ENCODE peak calls at places on chromosome 13, in eight cellular contexts. V is right atrium auricular region, W is A673, J is pancreas, P is breast epithelium, R is heart right ventricle, X is IMR-90, Z is HL-60. L is an unnamed sample.

GRCh38 chr13:107104631-107105030 is 536.7 kb upstream of the ARGLU1 start:
- DNase-seq in V (no peak), W (no peak), J (no peak), P (no peak), R (no peak), X (peak; percentile 35), Z (no peak), L (no peak)

GRCh38 chr13:52405369-52405766 is 604 bp downstream of the THSD1 start:
- DNase-seq in V (no peak), W (no peak), J (no peak), P (no peak), R (no peak), X (no peak), Z (no peak), L (peak; percentile 26)

GRCh38 chr13:80249906-80250513 is 90.9 kb downstream of the SPRY2 start:
- DNase-seq in V (no peak), W (no peak), J (no peak), P (no peak), R (no peak), X (no peak), Z (no peak), L (no peak)

GRCh38 chr13:97174638-97175037 is 47.5 kb upstream of the MBNL2 start:
- DNase-seq in V (no peak), W (no peak), J (no peak), P (no peak), R (no peak), X (no peak), Z (no peak), L (no peak)

GRCh38 chr13:101709952-101710351 is 257.5 kb downstream of the ITGBL1 start:
- DNase-seq in V (no peak), W (no peak), J (no peak), P (no peak), R (no peak), X (no peak), Z (no peak), L (no peak)

GRCh38 chr13:112997188-112998135 is 28.4 kb downstream of the MCF2L start:
- DNase-seq in V (no peak), W (no peak), J (no peak), P (no peak), R (no peak), X (no peak), Z (no peak), L (no peak)

GRCh38 chr13:98915563-98916348 is 62.1 kb downstream of the DOCK9 start:
- DNase-seq in V (no peak), W (no peak), J (no peak), P (no peak), R (no peak), X (peak; percentile 31), Z (no peak), L (no peak)

GRCh38 chr13:105878119-105878518 is 657.3 kb downstream of the EFNB2 start:
- DNase-seq in V (no peak), W (peak; percentile 5), J (no peak), P (no peak), R (no peak), X (no peak), Z (no peak), L (no peak)

GRCh38 chr13:113050856-113051431 is 54.6 kb upstream of the F7 start:
- DNase-seq in V (no peak), W (no peak), J (no peak), P (no peak), R (peak; percentile 9), X (no peak), Z (no peak), L (no peak)

GRCh38 chr13:92303428-92303827 is 905.0 kb downstream of the GPC5 start:
- DNase-seq in V (no peak), W (no peak), J (no peak), P (no peak), R (no peak), X (peak; percentile 48), Z (no peak), L (no peak)

DNA sequence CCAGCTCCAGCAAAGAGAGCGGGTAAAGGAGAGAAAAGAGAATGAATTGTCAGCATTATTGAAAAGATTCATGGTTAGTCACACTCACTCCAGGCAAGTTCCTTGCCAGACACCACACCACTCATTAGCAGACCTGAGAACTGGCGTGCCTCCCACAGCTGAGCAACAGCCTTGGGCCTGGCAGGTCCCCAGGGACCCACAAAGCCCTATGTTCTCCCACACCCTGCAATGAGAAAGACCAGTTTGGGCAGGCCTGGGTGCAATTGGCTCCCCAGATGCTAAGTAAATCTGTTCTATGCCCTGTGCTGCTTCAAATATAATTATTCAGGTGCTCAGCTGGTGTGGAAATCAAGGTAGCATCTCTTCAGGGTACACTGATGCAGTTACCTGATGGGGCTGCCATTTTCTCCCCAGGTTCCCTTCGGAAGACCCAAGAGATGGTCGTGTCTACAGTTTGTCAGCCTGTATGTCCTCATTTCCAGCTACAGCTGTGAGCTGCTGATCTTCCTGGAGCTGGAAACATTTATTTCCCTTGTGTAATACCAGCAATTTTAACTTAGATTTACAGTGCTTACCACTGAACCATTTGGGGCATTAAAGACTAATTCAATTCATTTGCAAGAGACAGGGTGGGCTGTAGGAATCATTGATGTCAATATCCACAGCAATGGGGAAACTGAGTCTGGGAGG is 405.0 kb downstream of the COG6 start:
- DNase-seq in V (no peak), W (peak; percentile 87), J (peak; percentile 96), P (no peak), R (peak; percentile 22), X (no peak), Z (no peak), L (peak; percentile 89)
- H3K27ac ChIP-seq in V (no peak overlapping the region), W (no peak overlapping the region), J (peak overlapping the region; percentile 84), P (peak overlapping the region; percentile 72), R (no peak overlapping the region), X (no peak overlapping the region), Z (no peak overlapping the region), L (peak overlapping the region; percentile 86)

GRCh38 chr13:90591260-90591926 is 756.1 kb upstream of the MIR17HG start:
- DNase-seq in V (no peak), W (peak; percentile 12), J (no peak), P (no peak), R (no peak), X (no peak), Z (no peak), L (no peak)
- TF ChIP-seq CTCF in V (no peak), W (peak; percentile 23), J (no peak), P (no peak), R (no peak), X (no peak), Z (no peak), L (no peak)

GRCh38 chr13:32147976-32148375 is 116.4 kb downstream of the FRY start:
- DNase-seq in V (no peak), W (no peak), J (no peak), P (no peak), R (no peak), X (no peak), Z (no peak), L (no peak)
- H3K27ac ChIP-seq in V (peak overlapping the region; percentile 66), W (no peak overlapping the region), J (no peak overlapping the region), P (no peak overlapping the region), R (peak overlapping the region; percentile 16), X (no peak overlapping the region), Z (no peak overlapping the region), L (no peak overlapping the region)

GRCh38 chr13:25468330-25469178 is 96.8 kb downstream of the ATP8A2 start:
- DNase-seq in V (no peak), W (peak; percentile 64), J (no peak), P (no peak), R (no peak), X (no peak), Z (no peak), L (peak; percentile 41)
- TF ChIP-seq CTCF in V (no peak), W (no peak), J (no peak), P (no peak), R (no peak), X (no peak), Z (no peak), L (no peak)

DNA sequence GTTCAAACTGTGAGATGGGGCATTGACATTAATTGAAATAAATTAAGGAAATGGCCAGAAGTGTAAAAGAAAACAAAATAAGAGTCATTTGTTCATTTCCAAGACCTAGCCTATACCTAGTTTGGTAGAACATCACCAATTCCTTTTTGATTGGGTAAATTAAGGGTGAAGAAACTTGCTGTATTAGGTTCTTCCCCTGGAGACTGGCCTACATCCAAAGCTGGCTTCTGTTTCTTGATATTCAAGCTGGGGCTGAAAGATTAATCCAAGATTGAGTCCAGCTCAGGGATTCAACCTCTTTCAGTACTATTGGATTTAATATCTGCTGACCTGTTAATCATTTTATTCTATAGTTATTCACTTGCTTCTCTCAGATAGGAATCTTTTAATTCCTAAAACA is 183.2 kb downstream of the GPC6 start:
- DNase-seq in V (no peak), W (no peak), J (no peak), P (no peak), R (no peak), X (no peak), Z (no peak), L (no peak)
- H3K27ac ChIP-seq in V (no peak overlapping the region), W (no peak overlapping the region), J (no peak overlapping the region), P (no peak overlapping the region), R (no peak overlapping the region), X (no peak overlapping the region), Z (no peak overlapping the region), L (no peak overlapping the region)

DNA sequence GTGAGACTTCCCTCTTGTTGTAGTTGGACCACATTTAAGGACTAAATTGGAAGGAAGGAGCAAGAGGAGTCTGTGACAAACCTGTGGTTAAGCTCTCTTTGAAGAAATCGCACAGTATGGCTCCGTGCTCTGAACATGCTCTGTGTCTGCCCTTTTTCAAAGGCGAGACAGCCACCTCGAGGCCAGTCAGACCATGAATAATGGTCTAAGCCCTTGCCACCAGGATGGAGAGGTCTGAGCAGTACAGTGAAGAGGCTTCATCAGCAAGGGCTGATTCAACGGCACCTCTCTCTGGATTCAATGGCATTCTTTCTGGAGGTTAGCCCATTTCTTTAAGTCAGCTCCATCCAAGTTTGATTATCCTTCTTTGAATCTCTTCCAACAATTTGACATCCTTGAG is 30.9 kb downstream of the FAM216B start:
- DNase-seq in V (no peak), W (no peak), J (no peak), P (no peak), R (no peak), X (no peak), Z (no peak), L (no peak)
- TF ChIP-seq CTCF in V (no peak), W (no peak), J (no peak), P (no peak), R (peak; percentile 29), X (no peak), Z (no peak), L (no peak)

DNA sequence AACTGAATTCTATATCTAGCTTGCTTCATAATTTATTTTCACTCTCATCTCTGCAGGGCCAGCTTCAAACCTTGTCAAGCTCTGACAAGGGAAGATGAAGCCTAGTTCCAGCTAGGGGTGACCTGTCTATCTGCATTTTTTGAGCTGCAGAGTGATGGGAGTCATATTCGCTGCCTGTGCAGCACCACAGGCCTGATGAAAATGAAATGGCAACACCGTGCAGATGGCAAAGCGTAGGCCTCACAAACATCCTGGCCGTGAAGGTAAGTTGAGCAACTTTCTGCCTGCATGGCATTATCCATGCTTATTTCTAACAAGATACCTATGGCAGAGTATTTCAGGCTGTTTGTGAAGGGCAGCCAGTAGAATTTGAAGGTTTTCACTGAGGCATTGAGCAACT is 86.4 kb upstream of the C1QTNF9B start:
- DNase-seq in V (no peak), W (no peak), J (no peak), P (no peak), R (no peak), X (no peak), Z (no peak), L (no peak)
- H3K27ac ChIP-seq in V (no peak overlapping the region), W (no peak overlapping the region), J (no peak overlapping the region), P (peak overlapping the region; percentile 2), R (no peak overlapping the region), X (no peak overlapping the region), Z (no peak overlapping the region), L (no peak overlapping the region)

L was measured in RWPE1.